ENCODE peak calls at places on chromosomes 11 and 22, in nine cellular contexts. U is HCT116, D is upper lobe of left lung, I is suprapubic skin, R is GM23338, A is sigmoid colon, G is HL-60, O is SK-N-SH, E is breast epithelium. T is an unnamed sample.

GRCh38 chr22:42202669-42203068 is 67.8 kb downstream of the TCF20 start:
- DNase-seq in U (no peak), D (no peak), I (no peak), R (no peak), A (no peak), G (peak), O (no peak), E (no peak), T (no peak)

GRCh38 chr11:73566422-73566821 is 31.5 kb downstream of the FAM168A start:
- DNase-seq in U (no peak), D (no peak), I (no peak), R (no peak), A (no peak), G (no peak), O (no peak), E (no peak), T (no peak)

GRCh38 chr22:20740222-20740951 is 33.5 kb upstream of the SERPIND1 start:
- DNase-seq in U (no peak), D (no peak), I (no peak), R (no peak), A (no peak), G (no peak), O (no peak), E (no peak), T (no peak)

GRCh38 chr22:38861170-38861874 is 10.7 kb downstream of the CBX6 start:
- DNase-seq in U (no peak), D (no peak), I (no peak), R (peak), A (peak), G (no peak), O (no peak), E (no peak), T (no peak)

GRCh38 chr11:657691-658126 is 20.6 kb downstream of the DRD4 start:
- DNase-seq in U (no peak), D (no peak), I (no peak), R (no peak), A (no peak), G (no peak), O (no peak), E (no peak), T (no peak)

GRCh38 chr11:64048042-64048854 is 12.5 kb downstream of the FLRT1 start:
- DNase-seq in U (no peak), D (peak), I (no peak), R (no peak), A (peak), G (no peak), O (peak), E (no peak), T (no peak)

GRCh38 chr11:134949716-134950115 is 537.7 kb upstream of the B3GAT1 start:
- DNase-seq in U (no peak), D (no peak), I (no peak), R (no peak), A (no peak), G (no peak), O (no peak), E (no peak), T (no peak)

GRCh38 chr11:72836111-72836510 is 21.9 kb downstream of the ATG16L2 start:
- DNase-seq in U (no peak), D (no peak), I (no peak), R (no peak), A (peak), G (no peak), O (no peak), E (no peak), T (no peak)

GRCh38 chr22:19876941-19877625 is 22.4 kb upstream of the GNB1L start:
- DNase-seq in U (no peak), D (peak), I (peak), R (no peak), A (peak), G (no peak), O (peak), E (peak), T (no peak)

GRCh38 chr22:17634696-17635095 is 3.9 kb upstream of the BCL2L13 start:
- DNase-seq in U (no peak), D (no peak), I (no peak), R (no peak), A (no peak), G (no peak), O (no peak), E (no peak), T (no peak)

GRCh38 chr11:17164361-17165246 is 43.2 kb downstream of the PIK3C2A start:
- DNase-seq in U (no peak), D (no peak), I (no peak), R (no peak), A (no peak), G (peak), O (no peak), E (no peak), T (no peak)

GRCh38 chr22:17057959-17058814 is 26.6 kb upstream of the IL17RA start:
- DNase-seq in U (peak), D (peak), I (peak), R (peak), A (peak), G (peak), O (peak), E (peak), T (peak)

GRCh38 chr22:37940698-37941376 is 12.6 kb downstream of the C22orf23 start:
- DNase-seq in U (no peak), D (no peak), I (no peak), R (peak), A (no peak), G (peak), O (no peak), E (no peak), T (no peak)

GRCh38 chr11:79374707-79375106 is 66.1 kb downstream of the TENM4 start:
- DNase-seq in U (no peak), D (no peak), I (no peak), R (peak), A (no peak), G (no peak), O (no peak), E (no peak), T (no peak)

GRCh38 chr22:20909543-20910303 is 7.5 kb upstream of the CRKL start:
- DNase-seq in U (no peak), D (no peak), I (no peak), R (no peak), A (no peak), G (no peak), O (no peak), E (no peak), T (no peak)

GRCh38 chr22:46088541-46089311 is 61.6 kb upstream of the PPARA start:
- DNase-seq in U (no peak), D (peak), I (peak), R (no peak), A (peak), G (no peak), O (no peak), E (no peak), T (no peak)

GRCh38 chr22:35537252-35537651 is 3.4 kb upstream of the RASD2 start:
- DNase-seq in U (no peak), D (no peak), I (no peak), R (no peak), A (no peak), G (no peak), O (no peak), E (no peak), T (no peak)

GRCh38 chr11:129723146-129723963 is 92.3 kb upstream of the TMEM45B start:
- DNase-seq in U (no peak), D (peak), I (no peak), R (no peak), A (no peak), G (no peak), O (no peak), E (peak), T (no peak)

GRCh38 chr11:24872912-24873311 is 376.1 kb downstream of the LUZP2 start:
- DNase-seq in U (no peak), D (no peak), I (no peak), R (no peak), A (no peak), G (no peak), O (peak), E (no peak), T (no peak)

GRCh38 chr11:61754534-61755482 is 2.4 kb downstream of the MYRF start:
- DNase-seq in U (no peak), D (peak), I (no peak), R (no peak), A (no peak), G (no peak), O (no peak), E (no peak), T (no peak)

GRCh38 chr22:47095395-47096122 is 333.1 kb downstream of the TBC1D22A start:
- DNase-seq in U (no peak), D (no peak), I (no peak), R (no peak), A (no peak), G (no peak), O (no peak), E (no peak), T (no peak)

GRCh38 chr11:95345651-95346050 is 114.6 kb upstream of the SESN3 start:
- DNase-seq in U (no peak), D (no peak), I (no peak), R (no peak), A (no peak), G (peak), O (no peak), E (no peak), T (no peak)

GRCh38 chr11:61019037-61019817 is 47.7 kb downstream of the CD6 start:
- DNase-seq in U (no peak), D (no peak), I (no peak), R (no peak), A (no peak), G (no peak), O (no peak), E (no peak), T (no peak)

GRCh38 chr11:110106713-110107274 is 13.6 kb downstream of the ZC3H12C start:
- DNase-seq in U (no peak), D (no peak), I (no peak), R (no peak), A (no peak), G (no peak), O (no peak), E (no peak), T (no peak)

GRCh38 chr11:45872513-45873356 is 12.7 kb upstream of the MAPK8IP1 start:
- DNase-seq in U (peak), D (no peak), I (no peak), R (peak), A (no peak), G (peak), O (peak), E (no peak), T (no peak)

GRCh38 chr11:8092587-8093424 is 11.8 kb downstream of the TUB start:
- DNase-seq in U (peak), D (no peak), I (peak), R (peak), A (peak), G (peak), O (peak), E (peak), T (no peak)

GRCh38 chr11:86440305-86440716 is 65.6 kb downstream of the CCDC81 start:
- DNase-seq in U (no peak), D (no peak), I (no peak), R (no peak), A (peak), G (no peak), O (no peak), E (no peak), T (no peak)

GRCh38 chr22:43860831-43861230 is 1.5 kb downstream of the SULT4A1 start:
- DNase-seq in U (no peak), D (no peak), I (no peak), R (no peak), A (peak), G (no peak), O (no peak), E (peak), T (no peak)

GRCh38 chr11:117837070-117837776 is 12.7 kb upstream of the FXYD2 start:
- DNase-seq in U (no peak), D (no peak), I (no peak), R (no peak), A (peak), G (no peak), O (no peak), E (no peak), T (no peak)

GRCh38 chr11:130523166-130523565 is 74.7 kb downstream of the ADAMTS15 start:
- DNase-seq in U (no peak), D (no peak), I (no peak), R (no peak), A (no peak), G (no peak), O (no peak), E (no peak), T (no peak)

GRCh38 chr22:23182289-23183106 is 2.2 kb downstream of the BCR start:
- DNase-seq in U (no peak), D (no peak), I (no peak), R (peak), A (no peak), G (no peak), O (no peak), E (no peak), T (no peak)

GRCh38 chr11:118939948-118940598 is 14.3 kb upstream of the BCL9L start:
- DNase-seq in U (no peak), D (peak), I (no peak), R (peak), A (peak), G (peak), O (peak), E (no peak), T (no peak)

GRCh38 chr11:44628730-44629361 is 63.4 kb downstream of the CD82 start:
- DNase-seq in U (no peak), D (no peak), I (peak), R (no peak), A (peak), G (no peak), O (no peak), E (no peak), T (no peak)

GRCh38 chr11:120660024-120660565 is 148.5 kb downstream of the GRIK4 start:
- DNase-seq in U (peak), D (peak), I (no peak), R (peak), A (no peak), G (peak), O (peak), E (no peak), T (no peak)

GRCh38 chr11:44595964-44596381 is 30.5 kb downstream of the CD82 start:
- DNase-seq in U (no peak), D (no peak), I (no peak), R (no peak), A (peak), G (no peak), O (no peak), E (no peak), T (no peak)

GRCh38 chr22:21759631-21760030 is 24.0 kb upstream of the YPEL1 start:
- DNase-seq in U (no peak), D (no peak), I (no peak), R (no peak), A (no peak), G (no peak), O (no peak), E (no peak), T (no peak)

GRCh38 chr11:45097721-45098493 is 48.5 kb upstream of the PRDM11 start:
- DNase-seq in U (no peak), D (no peak), I (no peak), R (peak), A (no peak), G (peak), O (peak), E (peak), T (no peak)

GRCh38 chr11:77175869-77176539 is 48.0 kb downstream of the MYO7A start:
- DNase-seq in U (no peak), D (no peak), I (no peak), R (peak), A (peak), G (peak), O (no peak), E (no peak), T (no peak)
- H3K27ac ChIP-seq in U (no peak), D (peak), I (no peak), R (no peak), A (no peak), G (peak), O (no peak), E (no peak), T (no peak)

GRCh38 chr11:102763440-102763839 is 17.0 kb downstream of the MMP10 start:
- DNase-seq in U (no peak), D (no peak), I (no peak), R (no peak), A (no peak), G (no peak), O (no peak), E (no peak), T (no peak)

GRCh38 chr11:102761646-102762238 is 18.7 kb downstream of the MMP10 start:
- DNase-seq in U (no peak), D (no peak), I (no peak), R (peak), A (no peak), G (no peak), O (no peak), E (no peak), T (no peak)

GRCh38 chr11:102762414-102762813 is 18.0 kb downstream of the MMP10 start:
- DNase-seq in U (no peak), D (no peak), I (no peak), R (no peak), A (no peak), G (no peak), O (no peak), E (no peak), T (no peak)

GRCh38 chr11:102757823-102758549 is 22.4 kb downstream of the MMP10 start:
- DNase-seq in U (no peak), D (no peak), I (no peak), R (no peak), A (no peak), G (peak), O (no peak), E (no peak), T (no peak)

GRCh38 chr11:102760355-102761035 is 19.9 kb downstream of the MMP10 start:
- DNase-seq in U (peak), D (no peak), I (no peak), R (no peak), A (no peak), G (no peak), O (no peak), E (no peak), T (no peak)
- TF ChIP-seq POLR2AphosphoS5 in U (peak), D (peak), I (no peak), R (no peak), A (peak), G (no peak), O (peak), E (no peak), T (no peak)

GRCh38 chr11:10752061-10752460 is 1.0 kb downstream of the CTR9 start:
- DNase-seq in U (no peak), D (no peak), I (no peak), R (no peak), A (no peak), G (no peak), O (no peak), E (no peak), T (no peak)
- H3K27ac ChIP-seq in U (peak), D (peak), I (no peak), R (no peak), A (peak), G (peak), O (no peak), E (no peak), T (peak)

DNA sequence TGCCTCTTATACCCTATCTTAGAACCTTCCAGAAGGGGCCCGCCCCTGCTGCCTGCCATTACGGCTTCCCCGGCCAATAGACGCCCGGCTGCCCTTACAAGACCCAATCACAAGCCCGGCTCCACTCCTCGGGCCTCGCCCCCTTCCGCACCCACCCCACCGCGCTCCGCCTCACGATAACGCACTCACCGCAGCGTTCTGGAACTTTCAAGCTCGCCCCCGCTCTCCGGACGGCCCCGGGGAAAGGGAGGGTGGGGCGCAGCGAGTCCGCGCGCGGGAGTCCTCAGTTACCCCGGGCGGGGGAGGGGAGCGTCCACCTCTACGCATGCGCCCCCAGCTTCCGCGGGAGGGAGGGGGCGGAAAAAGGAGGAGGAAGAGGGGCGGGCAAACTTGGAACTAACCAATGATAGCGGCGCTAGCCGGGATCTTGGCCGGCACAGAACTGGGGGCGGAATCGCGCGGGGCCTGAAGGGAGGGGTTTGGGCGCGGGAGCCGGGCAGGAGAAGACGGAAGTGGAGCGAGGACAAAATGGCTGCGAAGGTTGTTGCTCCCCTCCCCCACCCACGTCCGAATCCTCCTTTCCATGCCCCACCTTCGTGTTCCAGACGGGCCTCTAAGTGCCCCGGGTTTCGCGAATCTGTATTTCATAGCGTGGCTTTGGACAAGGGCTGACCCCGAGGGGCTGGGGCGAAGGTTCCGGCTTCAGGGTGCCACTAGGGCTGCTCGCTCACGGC is 389 bp upstream of the HSPA8 start:
- DNase-seq in U (peak), D (peak), I (peak), R (peak), A (peak), G (peak), O (peak), E (peak), T (peak)
- TF ChIP-seq POLR2AphosphoS5 in U (peak), D (peak), I (no peak), R (peak), A (peak), G (peak), O (peak), E (peak), T (peak)

GRCh38 chr11:65613091-65613928 is 711 bp downstream of the MAP3K11 start:
- DNase-seq in U (no peak), D (peak), I (no peak), R (peak), A (no peak), G (no peak), O (no peak), E (no peak), T (no peak)
- H3K27ac ChIP-seq in U (peak), D (peak), I (peak), R (peak), A (peak), G (peak), O (peak), E (peak), T (peak)

GRCh38 chr11:1854132-1854948 is 1.5 kb downstream of the LSP1 start:
- DNase-seq in U (no peak), D (peak), I (no peak), R (no peak), A (no peak), G (no peak), O (no peak), E (no peak), T (no peak)
- TF ChIP-seq POLR2AphosphoS5 in U (no peak), D (no peak), I (no peak), R (no peak), A (no peak), G (no peak), O (no peak), E (no peak), T (no peak)

T was measured in Panc1.